ENCODE peak calls at places on chromosomes 12 and 14, in seven cellular contexts. Q is activated T-helper 1 cell treated with Interleukin-2 at 50 U/mL for 16 hours; F is T-helper 2 cell treated with Interferon-gamma antibody and Interleukin-4, amounts not matched to agents 5 μg/mL and 100 μg/mL, for 36 hours; L is fibroblast of gingiva; K is M059J; X is astrocyte of the cerebellum; U is CD4-positive, alpha-beta memory T cell. C is an unnamed sample.

GRCh38 chr14:82755923-82756322 is 1222.3 kb upstream of the SEL1L start:
- DNase-seq in K (no peak), L (no peak), F (no peak), Q (no peak), U (no peak), X (no peak), C (no peak)

GRCh38 chr14:99907761-99908652 is 114.8 kb downstream of the EML1 start:
- DNase-seq in K (no peak), X (no peak), Q (no peak), L (no peak), F (no peak), U (no peak), C (no peak)

GRCh38 chr12:4191149-4191548 is 82.4 kb upstream of the CCND2 start:
- DNase-seq in U (no peak), L (no peak), X (no peak), F (no peak), K (no peak), Q (no peak), C (no peak)

GRCh38 chr14:94575730-94576585 is 5.3 kb upstream of the SERPINA5 start:
- DNase-seq in F (no peak), Q (no peak), K (peak), L (no peak), U (no peak), X (peak), C (no peak)

GRCh38 chr14:97900187-97900586 is 1103.0 kb downstream of the VRK1 start:
- DNase-seq in F (no peak), L (no peak), K (no peak), X (no peak), U (no peak), Q (no peak), C (no peak)

GRCh38 chr12:2680676-2681039 is 114.1 kb upstream of the FKBP4 start:
- DNase-seq in K (no peak), L (no peak), Q (no peak), U (no peak), F (no peak), X (no peak), C (no peak)

GRCh38 chr14:95200404-95200803 is 43.1 kb upstream of the DICER1 start:
- DNase-seq in L (no peak), X (no peak), K (no peak), Q (no peak), U (no peak), F (no peak), C (no peak)

GRCh38 chr12:68252077-68252476 is 1.3 kb downstream of the IL22 start:
- DNase-seq in X (no peak), U (no peak), Q (no peak), L (no peak), F (no peak), K (no peak), C (no peak)

GRCh38 chr14:58994130-58994529 is 194.3 kb upstream of the DAAM1 start:
- DNase-seq in X (no peak), L (no peak), F (no peak), K (peak), U (no peak), Q (no peak), C (no peak)

GRCh38 chr14:102196436-102197230 is 56.9 kb downstream of the WDR20 start:
- DNase-seq in L (no peak), K (no peak), Q (no peak), X (no peak), U (no peak), F (no peak), C (peak)

GRCh38 chr14:36724162-36724561 is 62.5 kb downstream of the PAX9 start:
- DNase-seq in U (no peak), Q (no peak), K (no peak), X (no peak), L (no peak), F (no peak), C (no peak)

GRCh38 chr14:45112886-45113772 is 21.2 kb downstream of the FKBP3 start:
- DNase-seq in U (no peak), K (no peak), X (no peak), Q (no peak), F (no peak), L (no peak), C (no peak)